ENCODE peak calls at places on chromosomes 5 and 9, in four cellular contexts. S, O, B and P are unnamed samples.

GRCh38 chr5:39447059-39447458 is 22.3 kb upstream of the DAB2 start:
- DNase-seq in S (no peak), O (no peak), B (no peak), P (no peak)

GRCh38 chr5:133240425-133241091 is 188.7 kb downstream of the HSPA4 start:
- DNase-seq in S (peak), O (peak), B (peak), P (no peak)

GRCh38 chr5:143887901-143888648 is 76.1 kb downstream of the HMHB1 start:
- DNase-seq in S (no peak), O (no peak), B (no peak), P (no peak)

GRCh38 chr9:89468271-89468960 is 29.5 kb downstream of the SEMA4D start:
- DNase-seq in S (no peak), O (no peak), B (no peak), P (no peak)

GRCh38 chr5:138702827-138703194 is 50.4 kb upstream of the CTNNA1 start:
- DNase-seq in S (no peak), O (no peak), B (no peak), P (no peak)

GRCh38 chr5:65035212-65036206 is 266.8 kb downstream of the CWC27 start:
- DNase-seq in S (peak), O (peak), B (peak), P (peak)

GRCh38 chr5:79956173-79956670 is 34.8 kb downstream of the MTX3 start:
- DNase-seq in S (no peak), O (no peak), B (no peak), P (no peak)

GRCh38 chr5:134523543-134524136 is 1.8 kb upstream of the JADE2 start:
- DNase-seq in S (no peak), O (no peak), B (no peak), P (no peak)

GRCh38 chr9:130301483-130302286 is 36.1 kb downstream of the HMCN2 start:
- DNase-seq in S (no peak), O (no peak), B (no peak), P (no peak)

GRCh38 chr5:11130111-11130510 is 369.1 kb upstream of the DAP start:
- DNase-seq in S (no peak), O (no peak), B (no peak), P (no peak)

GRCh38 chr9:101028346-101029299 is at the start of gene PLPPR1:
- DNase-seq in S (no peak), O (no peak), B (no peak), P (no peak)

GRCh38 chr5:111068208-111068607 is 3.3 kb upstream of the TSLP start:
- DNase-seq in S (no peak), O (no peak), B (no peak), P (no peak)

GRCh38 chr5:111069839-111070238 is 1.7 kb upstream of the TSLP start:
- DNase-seq in S (no peak), O (no peak), B (no peak), P (no peak)

GRCh38 chr5:111072949-111073682 is 1.6 kb downstream of the TSLP start:
- DNase-seq in S (peak), O (no peak), B (no peak), P (no peak)

GRCh38 chr5:111071413-111071812 is at the start of gene TSLP:
- DNase-seq in S (no peak), O (no peak), B (no peak), P (no peak)

DNA sequence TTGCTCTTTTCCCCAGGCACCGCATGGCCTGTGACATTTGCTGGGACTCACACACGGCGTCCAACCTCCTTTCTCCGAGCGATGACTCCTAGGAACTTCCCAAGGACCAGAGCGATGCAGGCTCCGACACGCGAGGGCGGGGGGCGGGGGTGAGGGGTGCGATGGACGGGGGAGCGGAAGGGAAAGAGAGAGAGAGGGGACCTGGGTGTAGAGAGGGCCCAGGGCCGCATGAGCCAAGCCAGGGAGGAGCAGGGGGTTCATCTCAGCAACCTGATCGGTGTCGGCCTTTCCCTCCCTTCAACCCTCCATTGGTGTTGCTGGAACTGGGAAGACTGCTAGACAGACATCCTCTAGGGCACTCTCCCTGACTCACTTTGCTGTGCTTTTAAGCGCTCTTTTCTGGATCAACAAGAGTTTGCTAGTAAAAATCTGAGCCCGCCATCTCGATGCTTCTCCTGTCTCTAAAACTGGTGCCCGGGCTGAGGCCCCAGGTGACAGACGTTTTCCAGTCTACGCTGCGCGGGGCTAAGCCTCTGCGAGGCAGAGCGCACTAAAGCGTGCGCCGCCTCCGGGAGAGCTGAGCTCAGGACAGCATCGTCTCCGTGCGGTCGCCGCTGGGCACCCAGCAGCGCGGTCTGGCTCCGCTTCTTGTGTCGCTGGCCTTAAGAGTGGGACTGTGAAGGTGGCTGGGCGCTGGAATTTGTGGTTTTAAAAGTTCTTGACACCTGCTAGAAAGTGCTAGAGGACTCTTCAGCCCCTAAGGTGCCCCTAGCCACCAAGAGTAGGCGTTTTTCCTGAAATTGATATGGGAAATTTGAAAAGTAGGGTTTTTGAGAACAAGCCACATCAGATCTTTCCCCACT is 1.0 kb upstream of the TSLP start:
- DNase-seq in S (no peak), O (no peak), B (no peak), P (no peak)
- TF ChIP-seq SPI1 in S (no peak), O (no peak), B (no peak), P (no peak)

GRCh38 chr9:123339666-123340414 is 16.2 kb upstream of the CRB2 start:
- DNase-seq in S (peak), O (peak), B (no peak), P (no peak)
- TF ChIP-seq POLR2AphosphoS5 in S (no peak), O (peak), B (no peak), P (peak)

GRCh38 chr5:157294692-157295091 is 28.8 kb downstream of the CYFIP2 start:
- DNase-seq in S (no peak), O (no peak), B (no peak), P (no peak)

GRCh38 chr5:157290156-157290980 is 24.4 kb downstream of the CYFIP2 start:
- DNase-seq in S (no peak), O (no peak), B (no peak), P (no peak)

GRCh38 chr5:157290981-157291711 is 25.2 kb downstream of the CYFIP2 start:
- DNase-seq in S (no peak), O (no peak), B (no peak), P (no peak)

GRCh38 chr5:157292599-157292998 is 26.7 kb downstream of the CYFIP2 start:
- DNase-seq in S (no peak), O (no peak), B (no peak), P (no peak)

DNA sequence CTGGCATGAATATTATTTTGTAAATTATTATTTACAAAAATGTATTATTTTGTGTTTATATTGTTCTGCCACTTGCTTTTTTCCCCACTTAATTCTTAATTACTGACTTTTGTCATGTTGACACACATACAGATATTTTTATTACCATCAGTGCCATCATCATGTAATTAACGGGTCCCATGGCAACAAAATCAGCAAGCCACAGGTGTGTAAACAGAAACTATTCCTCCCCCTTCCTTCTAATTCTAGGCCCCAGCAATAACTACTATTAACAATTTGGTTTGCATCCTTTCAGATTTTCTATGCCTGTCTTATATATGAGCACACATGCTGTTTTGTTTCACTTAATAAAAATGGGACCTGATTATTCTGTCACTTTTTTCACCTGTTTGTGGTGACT is 29.3 kb downstream of the CYFIP2 start:
- DNase-seq in S (no peak), O (no peak), B (no peak), P (no peak)
- TF ChIP-seq SPI1 in S (no peak), O (no peak), B (no peak), P (peak)

GRCh38 chr5:3000631-3001030 is 249.2 kb upstream of the IRX2 start:
- DNase-seq in S (no peak), O (no peak), B (no peak), P (no peak)
- TF ChIP-seq POLR2AphosphoS5 in S (no peak), O (no peak), B (no peak), P (no peak)

DNA sequence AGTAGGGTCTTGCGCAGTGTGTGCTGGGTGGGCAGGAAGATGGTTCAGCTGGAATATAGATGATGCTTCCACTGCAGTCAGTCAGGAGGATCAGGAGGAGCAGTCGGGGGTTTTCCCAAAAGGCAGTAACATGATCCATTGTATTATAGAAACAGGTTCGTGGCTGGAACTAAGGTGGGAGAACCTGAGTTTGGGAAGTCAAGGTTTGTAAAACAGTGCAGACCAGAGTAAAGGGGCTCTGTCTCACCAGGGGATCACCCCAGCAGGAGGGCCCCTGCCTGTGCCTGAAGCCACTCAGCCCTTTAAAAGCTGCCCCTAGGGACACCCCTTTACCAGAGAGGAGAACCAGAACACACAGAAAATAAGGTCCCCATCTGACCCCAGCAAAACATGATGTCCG is 213.4 kb downstream of the AUH start:
- DNase-seq in S (no peak), O (no peak), B (no peak), P (no peak)
- TF ChIP-seq SPI1 in S (no peak), O (no peak), B (no peak), P (no peak)

GRCh38 chr5:107873877-107874276 is 203.1 kb upstream of the EFNA5 start:
- DNase-seq in S (no peak), O (no peak), B (no peak), P (no peak)
- TF ChIP-seq POLR2AphosphoS5 in S (no peak), O (no peak), B (no peak), P (no peak)

GRCh38 chr5:104347119-104347708 is 784.6 kb upstream of the NUDT12 start:
- DNase-seq in S (peak), O (no peak), B (no peak), P (no peak)
- TF ChIP-seq SPI1 in S (no peak), O (no peak), B (no peak), P (no peak)

DNA sequence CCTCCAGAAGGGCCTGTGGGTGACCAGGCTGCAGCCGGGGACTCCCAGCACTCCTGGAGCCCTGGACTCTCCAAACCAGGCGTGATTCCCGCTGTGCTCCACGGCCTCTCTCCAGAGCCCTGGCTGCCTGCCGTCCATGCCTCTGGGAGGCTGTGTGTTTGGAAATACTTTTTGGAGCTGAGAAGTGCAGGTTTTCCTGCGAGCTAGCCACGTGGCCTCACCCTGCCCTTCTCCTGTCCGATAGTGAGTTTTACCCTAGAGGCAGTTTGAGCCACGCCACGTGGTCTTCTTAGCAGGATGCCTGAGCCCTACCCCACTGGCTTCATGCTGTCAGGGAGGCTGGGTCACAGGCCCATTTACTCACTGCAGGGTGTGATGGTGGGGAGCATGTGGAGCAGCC is 71.3 kb downstream of the COL5A1 start:
- DNase-seq in S (no peak), O (no peak), B (no peak), P (no peak)
- TF ChIP-seq POLR2AphosphoS5 in S (no peak), O (no peak), B (no peak), P (no peak)

GRCh38 chr9:122519376-122519775 is 435 bp downstream of the OR1J4 start:
- DNase-seq in S (no peak), O (no peak), B (no peak), P (no peak)
- TF ChIP-seq SPI1 in S (no peak), O (no peak), B (no peak), P (no peak)

DNA sequence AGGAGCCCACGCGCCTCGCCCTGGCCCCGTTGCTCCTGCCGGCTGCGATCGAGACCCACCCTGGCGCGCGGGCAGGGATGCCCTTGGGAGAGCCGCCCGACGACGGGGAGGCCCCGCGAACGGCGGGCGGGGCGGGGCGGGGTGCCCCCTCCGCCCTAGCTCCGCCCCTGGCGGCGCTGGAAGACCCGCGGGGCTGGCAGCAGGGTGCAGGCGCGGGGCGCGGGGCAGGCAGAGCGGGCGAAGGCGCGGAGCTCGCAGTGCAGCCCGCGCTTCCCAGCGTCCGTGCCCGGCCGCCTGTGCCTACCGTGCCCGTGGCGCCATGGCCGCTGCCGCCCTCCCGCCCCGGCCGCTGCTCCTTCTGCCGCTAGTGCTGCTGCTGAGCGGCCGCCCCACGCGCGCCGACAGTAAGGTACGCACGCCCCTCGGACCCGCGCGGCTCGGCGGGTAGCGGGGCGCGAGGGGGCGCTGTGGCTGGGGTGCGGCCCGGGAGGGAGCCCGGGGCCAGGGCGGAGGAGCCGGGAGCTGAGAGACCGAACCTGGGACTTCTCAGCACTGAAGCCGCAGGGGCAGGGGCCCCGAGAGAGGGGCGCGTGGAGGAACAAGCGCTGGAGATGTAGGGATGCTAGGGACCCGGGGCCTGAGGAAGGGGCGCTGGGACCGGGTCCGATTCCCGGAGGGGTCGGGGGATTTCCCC is at the start of gene OLFML2A:
- DNase-seq in S (no peak), O (no peak), B (no peak), P (peak)
- TF ChIP-seq POLR2AphosphoS5 in S (no peak), O (no peak), B (no peak), P (no peak)